ENCODE peak calls at places on chromosome 21, in four cellular contexts. K is mucosa of descending colon; G is CD8-positive, alpha-beta T cell; W is RWPE1. B is an unnamed sample.

GRCh38 chr21:45874716-45875415 is 106.7 kb upstream of the COL6A1 start:
- DNase-seq in K (peak; percentile 52), G (no peak), W (peak; percentile 94), B (peak; percentile 92)

GRCh38 chr21:41670056-41670805 is 96.6 kb downstream of the RIPK4 start:
- DNase-seq in K (no peak), G (no peak), W (no peak), B (no peak)

GRCh38 chr21:41317458-41317857 is 857 bp downstream of the FAM3B start:
- DNase-seq in K (no peak), G (no peak), W (no peak), B (no peak)

GRCh38 chr21:46065993-46066842 is 31.7 kb upstream of the COL6A2 start:
- DNase-seq in K (peak; percentile 22), G (no peak), W (no peak), B (no peak)

GRCh38 chr21:39630191-39630591 is 17.5 kb downstream of the B3GALT5 start:
- DNase-seq in K (no peak), G (no peak), W (no peak), B (no peak)

GRCh38 chr21:26513212-26513611 is 59.9 kb downstream of the CYYR1 start:
- DNase-seq in K (no peak), G (no peak), W (no peak), B (no peak)

GRCh38 chr21:45877821-45878469 is 103.6 kb upstream of the COL6A1 start:
- DNase-seq in K (peak; percentile 16), G (no peak), W (no peak), B (no peak)

GRCh38 chr21:27796106-27796505 is 829.2 kb upstream of the ADAMTS5 start:
- DNase-seq in K (no peak), G (no peak), W (no peak), B (peak; percentile 70)

GRCh38 chr21:44962481-44962966 is 22.7 kb downstream of the SLX9 start:
- DNase-seq in K (no peak), G (no peak), W (peak; percentile 44), B (peak; percentile 66)

GRCh38 chr21:45098867-45099266 is 24.5 kb downstream of the ADARB1 start:
- DNase-seq in K (no peak), G (no peak), W (no peak), B (no peak)

GRCh38 chr21:42656872-42657271 is 3.5 kb downstream of the PDE9A start:
- DNase-seq in K (no peak), G (no peak), W (no peak), B (no peak)

GRCh38 chr21:26512664-26513063 is 60.4 kb downstream of the CYYR1 start:
- DNase-seq in K (no peak), G (no peak), W (no peak), B (no peak)

GRCh38 chr21:24939288-24939687 is 668.0 kb downstream of the MRPL39 start:
- DNase-seq in K (no peak), G (no peak), W (no peak), B (no peak)

GRCh38 chr21:39690454-39690853 is 54.5 kb upstream of the IGSF5 start:
- DNase-seq in K (no peak), G (no peak), W (no peak), B (no peak)

GRCh38 chr21:22395965-22396364 is 1397.8 kb downstream of the NCAM2 start:
- DNase-seq in K (no peak), G (no peak), W (no peak), B (no peak)

GRCh38 chr21:27339902-27340301 is 373.0 kb upstream of the ADAMTS5 start:
- DNase-seq in K (no peak), G (no peak), W (no peak), B (peak; percentile 61)

GRCh38 chr21:27570306-27570868 is 603.5 kb upstream of the ADAMTS5 start:
- DNase-seq in K (no peak), G (no peak), W (peak; percentile 8), B (peak; percentile 72)

DNA sequence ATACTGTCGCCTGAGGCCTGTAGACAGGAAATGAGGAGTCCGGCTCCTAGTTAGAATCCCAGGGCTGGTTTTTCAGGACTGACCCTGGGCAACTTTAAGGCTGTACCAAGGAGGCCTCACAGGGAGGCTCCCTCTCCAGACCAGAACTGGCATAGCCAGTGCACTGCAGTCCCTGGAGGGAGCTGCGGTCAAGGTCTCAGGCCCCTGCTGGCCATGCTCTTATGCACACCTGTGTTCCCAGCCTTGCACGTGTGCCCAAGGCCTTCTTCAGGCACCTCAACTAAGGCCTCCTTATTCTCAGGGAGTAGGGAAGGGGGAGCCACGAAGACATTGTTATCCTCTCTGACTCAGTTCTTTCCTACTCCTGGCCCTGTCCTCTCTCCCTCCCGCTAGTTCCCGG is 22.0 kb upstream of the IFNAR1 start:
- DNase-seq in K (no peak), G (no peak), W (no peak), B (no peak)
- TF ChIP-seq CTCF in K (no peak), G (no peak), W (no peak), B (no peak)

DNA sequence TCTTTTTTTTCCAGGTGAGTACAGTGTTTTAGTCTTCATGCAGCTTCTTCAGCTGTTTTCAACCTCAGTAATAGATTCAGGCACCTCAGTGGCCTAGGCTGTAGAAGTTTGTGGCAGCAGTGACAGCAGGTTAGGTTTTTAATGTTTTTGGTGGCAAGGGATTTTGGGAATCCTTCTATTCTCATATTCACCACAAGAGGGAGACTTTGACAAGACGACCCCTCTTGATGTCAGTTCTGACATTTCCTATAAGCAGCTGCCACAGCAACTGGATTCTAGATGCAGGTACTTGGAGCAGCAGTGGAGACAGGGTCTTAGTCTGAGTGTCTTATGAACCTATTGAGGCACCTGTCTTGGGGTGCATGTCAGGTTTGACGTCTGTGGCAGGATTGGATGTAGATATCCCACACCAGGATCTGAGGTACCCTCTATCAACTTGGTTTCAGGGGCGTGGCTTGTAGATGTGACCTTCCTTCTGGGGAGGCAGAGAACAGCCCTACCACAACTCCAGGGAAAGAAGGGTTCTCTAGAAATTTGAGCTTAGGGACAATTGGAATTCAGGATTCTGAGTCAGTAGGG is 1104.2 kb upstream of the TMPRSS15 start:
- DNase-seq in K (no peak), G (peak; percentile 10), W (no peak), B (no peak)
- TF ChIP-seq CTCF in K (no peak), G (no peak), W (peak; percentile 20), B (no peak)

GRCh38 chr21:33135925-33136324 is 66.0 kb downstream of the OLIG1 start:
- DNase-seq in K (no peak), G (no peak), W (no peak), B (no peak)

GRCh38 chr21:33127154-33127893 is 57.4 kb downstream of the OLIG1 start:
- DNase-seq in K (peak; percentile 68), G (peak; percentile 38), W (peak; percentile 54), B (peak; percentile 18)

GRCh38 chr21:33128538-33128937 is 58.6 kb downstream of the OLIG1 start:
- DNase-seq in K (no peak), G (no peak), W (no peak), B (no peak)

GRCh38 chr21:33133912-33134311 is 64.0 kb downstream of the OLIG1 start:
- DNase-seq in K (no peak), G (no peak), W (no peak), B (no peak)

DNA sequence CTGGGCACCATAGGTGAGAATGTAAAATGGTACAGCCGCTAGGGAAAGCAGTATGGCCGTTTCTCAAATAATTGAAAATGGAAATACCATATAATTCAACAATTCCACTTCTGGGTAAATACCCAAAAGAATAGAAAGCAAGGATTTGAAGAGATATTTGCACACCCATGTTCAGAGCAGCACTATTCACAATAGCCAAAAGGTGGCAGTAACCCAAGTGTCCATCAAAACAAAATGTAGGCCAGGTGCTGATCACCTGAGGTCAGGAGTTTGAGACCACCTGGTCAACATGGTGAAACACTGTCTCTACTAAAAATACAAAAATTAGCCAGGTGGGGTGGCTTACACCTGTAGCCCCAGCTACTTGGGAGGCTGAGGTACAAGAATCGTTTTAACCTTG is 62.1 kb downstream of the OLIG1 start:
- DNase-seq in K (no peak), G (no peak), W (no peak), B (no peak)
- TF ChIP-seq CTCF in K (no peak), G (peak; percentile 14), W (no peak), B (no peak)

DNA sequence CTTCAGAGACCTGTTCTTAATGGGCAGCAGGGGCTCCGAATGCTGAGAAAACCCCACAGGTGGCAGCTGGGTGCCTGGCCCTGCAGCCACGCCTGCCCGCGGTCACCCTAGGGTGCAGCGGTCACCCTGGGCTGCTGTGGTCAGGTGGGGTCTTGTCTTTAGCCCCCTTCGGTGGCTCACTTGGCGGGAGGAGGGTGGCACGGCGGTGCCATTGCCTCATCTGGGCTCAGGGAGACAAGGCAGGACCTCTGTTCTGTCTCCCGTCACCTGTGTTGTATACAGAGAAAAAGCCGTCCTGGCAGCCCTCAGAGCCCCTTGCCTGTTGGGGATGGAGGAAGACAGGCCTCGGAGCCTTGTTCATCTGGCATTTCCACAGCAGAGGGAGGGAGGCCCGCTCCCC is 69.5 kb upstream of the TRAPPC10 start:
- DNase-seq in K (no peak), G (no peak), W (no peak), B (no peak)
- TF ChIP-seq CTCF in K (no peak), G (no peak), W (no peak), B (no peak)

DNA sequence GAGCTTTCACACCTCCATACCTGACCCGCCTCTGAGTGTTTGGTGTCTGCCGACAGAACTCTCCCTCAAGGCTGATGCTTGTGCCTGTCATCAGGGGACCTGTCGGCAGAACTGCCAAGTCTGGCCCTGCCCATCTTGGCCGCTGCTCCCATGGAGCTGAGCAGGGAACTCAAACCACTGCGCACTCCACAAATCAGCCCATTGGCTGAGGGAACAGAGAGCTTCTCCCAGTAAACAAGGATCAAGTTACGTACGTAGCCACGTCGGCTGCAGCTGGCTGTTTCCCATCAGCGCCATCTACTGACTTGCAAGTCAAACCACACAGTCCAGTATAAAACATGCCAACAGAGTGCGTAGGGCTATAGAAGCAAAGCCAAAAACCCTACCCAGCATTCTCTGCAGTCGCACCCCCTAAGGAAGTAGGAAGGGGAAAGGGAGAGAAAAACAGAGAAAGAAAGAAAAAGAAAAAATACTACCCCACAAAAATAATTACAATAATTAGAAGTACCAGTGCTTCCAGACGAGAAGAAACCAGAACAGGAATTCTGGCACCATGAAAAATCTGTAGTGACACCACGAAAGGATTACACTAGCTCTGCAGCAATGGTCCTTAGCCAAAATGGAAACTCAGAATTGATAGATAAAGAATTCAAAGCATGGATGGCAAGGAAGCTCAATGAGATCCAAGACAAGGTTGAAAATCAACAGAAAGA is 13.1 kb downstream of the KRTAP13-1 start:
- DNase-seq in K (peak; percentile 43), G (no peak), W (peak; percentile 23), B (no peak)
- TF ChIP-seq CTCF in K (peak; percentile 13), G (no peak), W (peak; percentile 57), B (no peak)

DNA sequence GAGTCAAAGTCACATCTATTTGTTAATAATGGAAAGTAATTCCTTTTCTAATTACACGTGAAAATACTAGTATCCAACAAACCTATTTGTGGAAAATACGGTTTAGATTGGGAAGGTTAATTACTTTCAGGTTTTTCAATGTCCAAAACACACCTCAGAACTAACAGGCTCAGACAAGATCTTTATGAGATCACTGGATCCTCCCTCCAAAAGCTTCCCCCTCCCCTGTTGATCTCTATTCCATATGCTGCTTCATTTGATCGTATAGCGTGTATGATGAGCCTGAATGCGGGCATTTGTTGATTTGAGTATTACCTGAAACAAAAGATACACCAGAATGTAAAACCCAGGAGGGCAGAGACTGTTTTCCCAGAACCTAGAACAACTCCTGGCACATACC is 26.5 kb downstream of the ERG start:
- DNase-seq in K (no peak), G (no peak), W (no peak), B (no peak)
- TF ChIP-seq CTCF in K (no peak), G (no peak), W (no peak), B (no peak)

GRCh38 chr21:17114019-17114418 is 398.8 kb upstream of the CXADR start:
- DNase-seq in K (no peak), G (no peak), W (no peak), B (no peak)

GRCh38 chr21:17118638-17119384 is 394.0 kb upstream of the CXADR start:
- DNase-seq in K (no peak), G (no peak), W (no peak), B (no peak)

GRCh38 chr21:17119466-17120297 is 393.2 kb upstream of the CXADR start:
- DNase-seq in K (no peak), G (no peak), W (no peak), B (no peak)
- TF ChIP-seq CTCF in K (no peak), G (no peak), W (no peak), B (no peak)

B was measured in AG09319.